ENCODE peak calls at places on chromosomes 1 and 21, in eight cellular contexts. One of them, this sample, is unnamed.

GRCh38 chr1:6110326-6110725 is 64.6 kb downstream of the KCNAB2 start:
- DNase-seq in CD4-positive, CD25-positive, alpha-beta regulatory T cell: no peak
- DNase-seq in AG10803: no peak
- DNase-seq in sigmoid colon: no peak
- DNase-seq in PC-3: no peak
- DNase-seq in RWPE2: no peak
- DNase-seq in Peyer's patch: no peak
- DNase-seq in WERI-Rb-1: no peak
- DNase-seq in this sample: no peak

GRCh38 chr1:219416598-219417238 is 196.2 kb downstream of the ZC3H11B start:
- DNase-seq in AG10803: peak
- DNase-seq in PC-3: peak
- DNase-seq in sigmoid colon: peak
- DNase-seq in WERI-Rb-1: peak
- DNase-seq in CD4-positive, CD25-positive, alpha-beta regulatory T cell: peak
- DNase-seq in Peyer's patch: peak
- DNase-seq in RWPE2: no peak
- DNase-seq in this sample: peak

GRCh38 chr1:19169642-19170041 is 40.4 kb downstream of the UBR4 start:
- DNase-seq in CD4-positive, CD25-positive, alpha-beta regulatory T cell: no peak
- DNase-seq in WERI-Rb-1: no peak
- DNase-seq in sigmoid colon: no peak
- DNase-seq in Peyer's patch: no peak
- DNase-seq in RWPE2: no peak
- DNase-seq in AG10803: peak
- DNase-seq in PC-3: no peak
- DNase-seq in this sample: peak

GRCh38 chr1:4396571-4396970 is 257.8 kb upstream of the AJAP1 start:
- DNase-seq in WERI-Rb-1: no peak
- DNase-seq in AG10803: no peak
- DNase-seq in PC-3: no peak
- DNase-seq in CD4-positive, CD25-positive, alpha-beta regulatory T cell: no peak
- DNase-seq in sigmoid colon: no peak
- DNase-seq in RWPE2: no peak
- DNase-seq in Peyer's patch: no peak
- DNase-seq in this sample: no peak

GRCh38 chr1:93591833-93592635 is 89.6 kb downstream of the BCAR3 start:
- DNase-seq in PC-3: peak
- DNase-seq in AG10803: no peak
- DNase-seq in CD4-positive, CD25-positive, alpha-beta regulatory T cell: no peak
- DNase-seq in Peyer's patch: peak
- DNase-seq in RWPE2: no peak
- DNase-seq in sigmoid colon: peak
- DNase-seq in WERI-Rb-1: peak
- DNase-seq in this sample: no peak

GRCh38 chr1:209527993-209528392 is 55.5 kb upstream of the CAMK1G start:
- DNase-seq in CD4-positive, CD25-positive, alpha-beta regulatory T cell: no peak
- DNase-seq in AG10803: no peak
- DNase-seq in sigmoid colon: no peak
- DNase-seq in RWPE2: no peak
- DNase-seq in Peyer's patch: no peak
- DNase-seq in PC-3: peak
- DNase-seq in WERI-Rb-1: no peak
- DNase-seq in this sample: no peak

GRCh38 chr1:207658408-207658807 is 13.5 kb downstream of the CR1L start:
- DNase-seq in AG10803: no peak
- DNase-seq in CD4-positive, CD25-positive, alpha-beta regulatory T cell: no peak
- DNase-seq in Peyer's patch: no peak
- DNase-seq in PC-3: no peak
- DNase-seq in RWPE2: no peak
- DNase-seq in WERI-Rb-1: no peak
- DNase-seq in sigmoid colon: no peak
- DNase-seq in this sample: no peak

GRCh38 chr1:201937624-201938212 is 8.6 kb downstream of the LMOD1 start:
- DNase-seq in PC-3: peak
- DNase-seq in CD4-positive, CD25-positive, alpha-beta regulatory T cell: no peak
- DNase-seq in AG10803: peak
- DNase-seq in RWPE2: no peak
- DNase-seq in WERI-Rb-1: no peak
- DNase-seq in sigmoid colon: no peak
- DNase-seq in Peyer's patch: no peak
- DNase-seq in this sample: peak

GRCh38 chr1:67439277-67440029 is 9.3 kb upstream of the SERBP1 start:
- DNase-seq in Peyer's patch: no peak
- DNase-seq in RWPE2: no peak
- DNase-seq in WERI-Rb-1: no peak
- DNase-seq in CD4-positive, CD25-positive, alpha-beta regulatory T cell: no peak
- DNase-seq in sigmoid colon: no peak
- DNase-seq in PC-3: no peak
- DNase-seq in AG10803: no peak
- DNase-seq in this sample: peak

GRCh38 chr21:42626171-42626570 is 27.2 kb upstream of the PDE9A start:
- DNase-seq in Peyer's patch: no peak
- DNase-seq in PC-3: no peak
- DNase-seq in CD4-positive, CD25-positive, alpha-beta regulatory T cell: no peak
- DNase-seq in WERI-Rb-1: no peak
- DNase-seq in RWPE2: peak
- DNase-seq in AG10803: no peak
- DNase-seq in sigmoid colon: peak
- DNase-seq in this sample: no peak

GRCh38 chr21:42171091-42172053 is 47.6 kb upstream of the ABCG1 start:
- DNase-seq in sigmoid colon: no peak
- DNase-seq in WERI-Rb-1: no peak
- DNase-seq in CD4-positive, CD25-positive, alpha-beta regulatory T cell: no peak
- DNase-seq in PC-3: peak
- DNase-seq in Peyer's patch: no peak
- DNase-seq in RWPE2: peak
- DNase-seq in AG10803: no peak
- DNase-seq in this sample: no peak

GRCh38 chr1:111476761-111477309 is 3.1 kb downstream of the C1orf162 start:
- DNase-seq in AG10803: no peak
- DNase-seq in sigmoid colon: no peak
- DNase-seq in PC-3: no peak
- DNase-seq in RWPE2: no peak
- DNase-seq in WERI-Rb-1: no peak
- DNase-seq in Peyer's patch: peak
- DNase-seq in CD4-positive, CD25-positive, alpha-beta regulatory T cell: peak
- DNase-seq in this sample: no peak

GRCh38 chr1:168386949-168387586 is 106.4 kb downstream of the TBX19 start:
- DNase-seq in PC-3: peak
- DNase-seq in WERI-Rb-1: peak
- DNase-seq in AG10803: no peak
- DNase-seq in RWPE2: peak
- DNase-seq in Peyer's patch: peak
- DNase-seq in CD4-positive, CD25-positive, alpha-beta regulatory T cell: peak
- DNase-seq in sigmoid colon: peak
- DNase-seq in this sample: peak

GRCh38 chr1:62689524-62689923 is 1.3 kb upstream of the DOCK7 start:
- DNase-seq in sigmoid colon: no peak
- DNase-seq in PC-3: peak
- DNase-seq in Peyer's patch: no peak
- DNase-seq in RWPE2: no peak
- DNase-seq in WERI-Rb-1: no peak
- DNase-seq in AG10803: peak
- DNase-seq in CD4-positive, CD25-positive, alpha-beta regulatory T cell: no peak
- DNase-seq in this sample: peak

GRCh38 chr1:9835758-9836631 is 12.2 kb upstream of the CLSTN1 start:
- DNase-seq in CD4-positive, CD25-positive, alpha-beta regulatory T cell: no peak
- DNase-seq in PC-3: peak
- DNase-seq in sigmoid colon: peak
- DNase-seq in AG10803: peak
- DNase-seq in WERI-Rb-1: peak
- DNase-seq in Peyer's patch: no peak
- DNase-seq in RWPE2: peak
- DNase-seq in this sample: peak

GRCh38 chr1:36691374-36691773 is 208.7 kb upstream of the CSF3R start:
- DNase-seq in sigmoid colon: no peak
- DNase-seq in Peyer's patch: no peak
- DNase-seq in RWPE2: no peak
- DNase-seq in PC-3: peak
- DNase-seq in CD4-positive, CD25-positive, alpha-beta regulatory T cell: no peak
- DNase-seq in AG10803: no peak
- DNase-seq in WERI-Rb-1: no peak
- DNase-seq in this sample: no peak

GRCh38 chr1:183061194-183061593 is 38.0 kb downstream of the LAMC1 start:
- DNase-seq in PC-3: no peak
- DNase-seq in CD4-positive, CD25-positive, alpha-beta regulatory T cell: no peak
- DNase-seq in sigmoid colon: no peak
- DNase-seq in AG10803: no peak
- DNase-seq in WERI-Rb-1: no peak
- DNase-seq in Peyer's patch: no peak
- DNase-seq in RWPE2: no peak
- DNase-seq in this sample: no peak

GRCh38 chr1:174964261-174964984 is 35.3 kb upstream of the CACYBP start:
- DNase-seq in WERI-Rb-1: no peak
- DNase-seq in Peyer's patch: no peak
- DNase-seq in AG10803: peak
- DNase-seq in CD4-positive, CD25-positive, alpha-beta regulatory T cell: peak
- DNase-seq in RWPE2: no peak
- DNase-seq in PC-3: no peak
- DNase-seq in sigmoid colon: no peak
- DNase-seq in this sample: no peak
- H3K4me3 ChIP-seq in WERI-Rb-1: no peak
- H3K4me3 ChIP-seq in Peyer's patch: no peak
- H3K4me3 ChIP-seq in AG10803: no peak
- H3K4me3 ChIP-seq in CD4-positive, CD25-positive, alpha-beta regulatory T cell: peak
- H3K4me3 ChIP-seq in RWPE2: no peak
- H3K4me3 ChIP-seq in PC-3: no peak
- H3K4me3 ChIP-seq in sigmoid colon: no peak
- H3K4me3 ChIP-seq in this sample: no peak

DNA sequence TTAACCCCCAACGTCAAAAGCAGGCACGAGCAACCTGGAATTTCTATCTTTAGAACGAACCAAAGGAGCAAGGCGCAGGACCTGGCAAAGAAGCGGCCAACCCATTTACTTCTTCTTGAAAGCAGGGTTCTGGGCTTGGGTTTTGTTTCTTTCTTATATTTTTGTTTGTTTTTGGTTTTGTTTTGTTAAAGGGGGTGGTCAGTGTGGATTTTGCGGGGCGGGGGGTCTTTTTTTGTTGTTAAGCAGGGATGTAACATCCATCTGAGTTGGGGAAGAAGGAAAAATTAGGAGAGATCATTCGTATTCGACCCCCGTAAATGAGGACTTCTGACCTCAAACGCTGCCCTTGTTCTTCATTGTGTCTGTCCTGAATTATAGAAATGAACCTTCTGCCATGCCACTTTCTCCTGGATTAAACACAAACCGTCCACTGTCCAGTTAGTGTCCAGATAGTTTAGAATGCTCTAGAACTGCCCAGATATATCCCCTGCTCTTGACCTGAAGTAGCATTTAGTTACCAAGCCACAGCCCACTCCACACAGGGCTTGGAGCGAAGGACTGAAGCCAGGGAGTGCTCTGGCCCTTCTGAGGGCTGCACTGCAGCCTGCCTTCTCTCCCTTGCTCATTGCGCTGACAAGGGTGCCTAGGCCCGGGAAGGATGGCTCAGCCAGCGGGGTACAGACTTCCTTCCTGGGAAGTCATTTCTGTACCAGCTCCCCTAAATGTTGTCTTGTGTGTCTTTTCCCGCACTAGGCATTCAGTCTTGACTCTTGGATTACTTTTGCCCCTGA is 935 bp upstream of the APP start:
- DNase-seq in CD4-positive, CD25-positive, alpha-beta regulatory T cell: no peak
- DNase-seq in AG10803: no peak
- DNase-seq in Peyer's patch: no peak
- DNase-seq in PC-3: no peak
- DNase-seq in sigmoid colon: no peak
- DNase-seq in RWPE2: no peak
- DNase-seq in WERI-Rb-1: no peak
- DNase-seq in this sample: no peak
- H3K4me3 ChIP-seq in CD4-positive, CD25-positive, alpha-beta regulatory T cell: peak
- H3K4me3 ChIP-seq in AG10803: peak
- H3K4me3 ChIP-seq in Peyer's patch: peak
- H3K4me3 ChIP-seq in PC-3: peak
- H3K4me3 ChIP-seq in sigmoid colon: peak
- H3K4me3 ChIP-seq in RWPE2: peak
- H3K4me3 ChIP-seq in WERI-Rb-1: peak
- H3K4me3 ChIP-seq in this sample: peak

DNA sequence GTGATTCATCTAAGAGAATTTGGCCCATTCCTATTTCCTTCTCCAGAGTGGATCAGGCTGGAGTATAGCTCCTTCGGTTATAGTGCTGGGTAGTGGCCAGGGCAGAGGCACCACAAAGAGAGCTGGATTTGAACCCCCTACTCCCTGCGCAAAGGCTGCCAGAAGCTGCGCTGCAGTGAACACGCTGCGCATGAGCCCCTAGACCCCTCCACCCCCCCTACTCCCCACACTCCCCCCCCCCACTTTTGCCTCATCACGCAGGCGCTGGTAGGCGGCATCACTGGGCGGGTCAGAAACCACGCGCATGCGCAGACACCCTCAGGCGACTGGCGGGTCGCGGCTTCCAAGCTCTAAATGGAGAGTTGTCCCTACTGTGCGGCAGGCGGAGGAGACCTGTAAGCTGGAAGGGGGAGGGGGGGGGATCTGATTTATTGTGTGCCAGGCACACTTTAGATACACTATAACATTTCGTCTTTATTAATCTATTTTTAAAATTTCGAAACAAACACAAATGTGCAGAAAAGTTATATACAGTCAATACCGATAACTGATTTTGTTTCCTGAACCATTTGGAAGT is 38.7 kb upstream of the HMGN1 start:
- DNase-seq in RWPE2: peak
- DNase-seq in CD4-positive, CD25-positive, alpha-beta regulatory T cell: peak
- DNase-seq in WERI-Rb-1: no peak
- DNase-seq in PC-3: peak
- DNase-seq in AG10803: peak
- DNase-seq in sigmoid colon: peak
- DNase-seq in Peyer's patch: peak
- DNase-seq in this sample: peak
- H3K4me3 ChIP-seq in RWPE2: peak
- H3K4me3 ChIP-seq in CD4-positive, CD25-positive, alpha-beta regulatory T cell: peak
- H3K4me3 ChIP-seq in WERI-Rb-1: no peak
- H3K4me3 ChIP-seq in PC-3: peak
- H3K4me3 ChIP-seq in AG10803: peak
- H3K4me3 ChIP-seq in sigmoid colon: peak
- H3K4me3 ChIP-seq in Peyer's patch: peak
- H3K4me3 ChIP-seq in this sample: peak

GRCh38 chr1:205451759-205452164 is 4.1 kb downstream of the BLACAT1 start:
- DNase-seq in AG10803: no peak
- DNase-seq in RWPE2: no peak
- DNase-seq in Peyer's patch: no peak
- DNase-seq in sigmoid colon: no peak
- DNase-seq in WERI-Rb-1: peak
- DNase-seq in CD4-positive, CD25-positive, alpha-beta regulatory T cell: no peak
- DNase-seq in PC-3: no peak
- DNase-seq in this sample: no peak
- H3K4me3 ChIP-seq in AG10803: no peak
- H3K4me3 ChIP-seq in RWPE2: no peak
- H3K4me3 ChIP-seq in Peyer's patch: no peak
- H3K4me3 ChIP-seq in sigmoid colon: no peak
- H3K4me3 ChIP-seq in WERI-Rb-1: no peak
- H3K4me3 ChIP-seq in CD4-positive, CD25-positive, alpha-beta regulatory T cell: no peak
- H3K4me3 ChIP-seq in PC-3: no peak
- H3K4me3 ChIP-seq in this sample: no peak